ENCODE peak calls at places on chromosomes 1 and 21, in six cellular contexts. D, Z, X, Q, M and L are unnamed samples.
A peak's percentile ranks its signal among the peaks of the same experiment; 100 is the strongest.

GRCh38 chr21:28991861-28992525 is 684 bp downstream of the LTN1 start:
- DNase-seq in D (peak; percentile 31), Z (no peak), X (no peak), Q (no peak), M (no peak), L (no peak)

GRCh38 chr1:119482517-119483425 is 24.2 kb upstream of the HSD3B1 start:
- DNase-seq in D (no peak), Z (no peak), X (no peak), Q (no peak), M (no peak), L (no peak)

GRCh38 chr1:228906461-228906860 is 171.2 kb downstream of the RHOU start:
- DNase-seq in D (no peak), Z (no peak), X (no peak), Q (no peak), M (no peak), L (no peak)

GRCh38 chr1:21680918-21681317 is 11.8 kb upstream of the RAP1GAP start:
- DNase-seq in D (no peak), Z (no peak), X (no peak), Q (no peak), M (no peak), L (no peak)

GRCh38 chr1:181482521-181483083 is 715 bp upstream of the CACNA1E start:
- DNase-seq in D (peak; percentile 34), Z (no peak), X (no peak), Q (no peak), M (no peak), L (peak; percentile 45)

GRCh38 chr1:10378071-10378841 is 20.6 kb upstream of the PGD start:
- DNase-seq in D (peak; percentile 62), Z (peak; percentile 51), X (no peak), Q (peak; percentile 46), M (no peak), L (peak; percentile 88)

GRCh38 chr21:26170471-26171309 is at the start of gene APP:
- DNase-seq in D (peak; percentile 81), Z (peak; percentile 84), X (peak; percentile 19), Q (peak; percentile 73), M (peak; percentile 73), L (peak; percentile 38)

GRCh38 chr1:197619008-197619640 is 156.2 kb downstream of the DENND1B start:
- DNase-seq in D (no peak), Z (no peak), X (peak; percentile 6), Q (peak; percentile 59), M (no peak), L (peak; percentile 8)

GRCh38 chr1:47906009-47906432 is 91.2 kb downstream of the TRABD2B start:
- DNase-seq in D (no peak), Z (no peak), X (peak; percentile 22), Q (no peak), M (no peak), L (peak; percentile 46)

GRCh38 chr1:229557214-229557850 is 1.2 kb downstream of the ABCB10 start:
- DNase-seq in D (no peak), Z (no peak), X (no peak), Q (peak; percentile 37), M (no peak), L (no peak)

GRCh38 chr21:33418686-33419085 is 15.5 kb downstream of the IFNGR2 start:
- DNase-seq in D (no peak), Z (peak; percentile 66), X (no peak), Q (peak; percentile 69), M (no peak), L (no peak)

GRCh38 chr1:119286587-119287181 is 81.9 kb upstream of the HAO2 start:
- DNase-seq in D (peak; percentile 72), Z (no peak), X (peak; percentile 31), Q (peak; percentile 28), M (no peak), L (peak; percentile 29)

GRCh38 chr1:156146749-156147405 is 6.5 kb upstream of the SEMA4A start:
- DNase-seq in D (no peak), Z (no peak), X (no peak), Q (no peak), M (no peak), L (no peak)
- H3K4me1 ChIP-seq in D (peaks cover 5% of the 10 kb centered on the region), Z (peaks cover 17% of the 10 kb centered on the region), X (peaks cover 12% of the 10 kb centered on the region), Q (peaks cover 10% of the 10 kb centered on the region), M (peaks cover 14% of the 10 kb centered on the region), L (peaks cover under 1% of the 10 kb centered on the region)

GRCh38 chr1:205286335-205286950 is 35.1 kb downstream of the NUAK2 start:
- DNase-seq in D (no peak), Z (no peak), X (no peak), Q (peak; percentile 57), M (peak; percentile 60), L (no peak)
- H3K27ac ChIP-seq in D (no peak overlapping the region), Z (peak overlapping the region; percentile 88), X (no peak overlapping the region), Q (no peak overlapping the region), M (peak overlapping the region; percentile 84), L (no peak overlapping the region)

GRCh38 chr1:61639218-61639617 is 85.7 kb downstream of the TM2D1 start:
- DNase-seq in D (no peak), Z (no peak), X (no peak), Q (no peak), M (no peak), L (no peak)
- H3K4me1 ChIP-seq in D (peaks cover 8% of the 10 kb centered on the region), Z (peaks cover 9% of the 10 kb centered on the region), X (peaks cover 11% of the 10 kb centered on the region), Q (no peaks in the 10 kb centered on the region), M (no peaks in the 10 kb centered on the region), L (no peaks in the 10 kb centered on the region)

DNA sequence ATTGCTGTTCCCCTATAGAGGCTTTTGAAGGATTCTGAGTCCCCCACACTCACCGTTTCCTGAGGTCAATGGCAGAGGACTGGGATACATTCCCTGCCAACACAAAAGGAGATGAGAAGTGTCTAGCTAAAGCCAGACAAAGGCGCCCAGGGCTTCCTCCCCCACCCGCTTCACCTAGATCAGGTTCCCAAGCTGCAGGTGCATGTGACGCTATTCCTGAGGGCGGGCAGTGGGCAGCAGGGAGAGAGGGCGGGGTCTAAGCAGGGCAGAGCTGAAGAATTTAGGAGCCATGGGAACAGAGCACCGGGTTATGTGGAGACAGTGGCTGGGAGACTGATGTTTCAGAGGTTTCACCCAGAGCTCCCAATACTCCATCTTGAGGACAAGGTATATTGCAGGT is 6.0 kb upstream of the ARHGEF2 start:
- DNase-seq in D (no peak), Z (no peak), X (no peak), Q (no peak), M (no peak), L (no peak)
- H3K27ac ChIP-seq in D (peak overlapping the region; percentile 34), Z (peak overlapping the region; percentile 98), X (no peak overlapping the region), Q (peak overlapping the region; percentile 87), M (no peak overlapping the region), L (no peak overlapping the region)